ENCODE peak calls at places on chromosomes 3 and 15, in eight cellular contexts. S is cardiac fibroblast; J is left colon; B is skeletal muscle cell; P is brain microvascular endothelial cell; F is NCI-H774; A is stimulated activated naive CD8-positive, alpha-beta T cell treated with anti-CD3 and anti-CD28 coated beads, Interleukin-15, Interleukin-2, amounts not matched to agents 100 U/mL and 50 U/mL, for 24 hours; E is ureter. W is an unnamed sample.

GRCh38 chr3:183975981-183976662 is 41.6 kb downstream of the ABCC5 start:
- DNase-seq in S (peak; percentile 4), J (no peak), B (no peak), P (peak; percentile 12), F (no peak), A (no peak), E (no peak), W (no peak)

GRCh38 chr3:72418149-72418686 is 430.0 kb downstream of the SHQ1 start:
- DNase-seq in S (no peak), J (no peak), B (no peak), P (no peak), F (no peak), A (no peak), E (no peak), W (no peak)

GRCh38 chr3:115632026-115632425 is 8.7 kb downstream of the GAP43 start:
- DNase-seq in S (no peak), J (no peak), B (no peak), P (no peak), F (no peak), A (no peak), E (no peak), W (no peak)

GRCh38 chr15:77251662-77252061 is 168.2 kb downstream of the PEAK1 start:
- DNase-seq in S (peak; percentile 7), J (no peak), B (no peak), P (peak; percentile 25), F (no peak), A (no peak), E (no peak), W (no peak)

GRCh38 chr3:130508970-130509369 is 8.0 kb upstream of the COL6A6 start:
- DNase-seq in S (peak; percentile 40), J (no peak), B (no peak), P (no peak), F (no peak), A (no peak), E (no peak), W (no peak)

GRCh38 chr3:194268659-194269487 is 82.3 kb downstream of the CPN2 start:
- DNase-seq in S (peak; percentile 18), J (no peak), B (no peak), P (no peak), F (no peak), A (no peak), E (peak; percentile 39), W (no peak)

GRCh38 chr3:186790261-186790981 is 7.0 kb downstream of the EIF4A2 start:
- DNase-seq in S (peak; percentile 55), J (no peak), B (no peak), P (no peak), F (no peak), A (peak; percentile 39), E (no peak), W (no peak)

GRCh38 chr3:186320862-186321568 is 41.0 kb downstream of the DGKG start:
- DNase-seq in S (no peak), J (no peak), B (no peak), P (no peak), F (no peak), A (no peak), E (no peak), W (no peak)

GRCh38 chr15:59456114-59456513 is 18.1 kb downstream of the FAM81A start:
- DNase-seq in S (no peak), J (peak; percentile 79), B (no peak), P (no peak), F (no peak), A (no peak), E (peak; percentile 82), W (no peak)

GRCh38 chr3:73624363-73625123 is at the start of gene PDZRN3:
- DNase-seq in S (peak; percentile 87), J (peak; percentile 72), B (no peak), P (peak; percentile 59), F (peak; percentile 20), A (no peak), E (peak; percentile 64), W (peak; percentile 56)

GRCh38 chr15:53445531-53445930 is 313.9 kb downstream of the WDR72 start:
- DNase-seq in S (no peak), J (no peak), B (no peak), P (no peak), F (no peak), A (no peak), E (no peak), W (no peak)

GRCh38 chr15:74302821-74303359 is 64.6 kb downstream of the CYP11A1 start:
- DNase-seq in S (peak; percentile 48), J (peak; percentile 46), B (no peak), P (no peak), F (no peak), A (peak; percentile 64), E (no peak), W (peak; percentile 66)

GRCh38 chr3:151432624-151433372 is 28.1 kb downstream of the IGSF10 start:
- DNase-seq in S (no peak), J (no peak), B (no peak), P (no peak), F (no peak), A (no peak), E (no peak), W (no peak)

W was measured in frontal cortex.